ENCODE peak calls at places on chromosomes 11 and 22, in four cellular contexts. R is adrenal gland, V is sigmoid colon, Q is heart right ventricle. S is an unnamed sample.

GRCh38 chr22:25824828-25825474 is 83.0 kb downstream of the MYO18B start:
- DNase-seq in R (no peak), Q (no peak), V (no peak), S (no peak)

GRCh38 chr11:2072551-2073261 is 66.5 kb downstream of the IGF2 start:
- DNase-seq in R (no peak), V (no peak), Q (no peak), S (no peak)

GRCh38 chr22:23833911-23834317 is 4.9 kb downstream of the DERL3 start:
- DNase-seq in R (peak), V (peak), Q (peak), S (no peak)

GRCh38 chr11:117816151-117816741 is 8.3 kb downstream of the FXYD2 start:
- DNase-seq in V (no peak), Q (peak), R (peak), S (no peak)

GRCh38 chr11:12675951-12676711 is 1.9 kb downstream of the TEAD1 start:
- DNase-seq in V (peak), Q (no peak), R (no peak), S (peak)

GRCh38 chr11:81005595-81005994 is 1564.8 kb upstream of the TENM4 start:
- DNase-seq in Q (no peak), V (no peak), R (no peak), S (peak)

GRCh38 chr11:73218106-73218829 is at the start of gene P2RY2:
- DNase-seq in V (peak), Q (peak), R (peak), S (peak)

GRCh38 chr11:17703951-17704350 is 15.4 kb upstream of the MYOD1 start:
- DNase-seq in V (no peak), Q (no peak), R (no peak), S (no peak)

GRCh38 chr11:43892851-43893250 is 12.2 kb downstream of the ALKBH3 start:
- DNase-seq in V (no peak), Q (no peak), R (no peak), S (no peak)

GRCh38 chr11:112963368-112963955 is 2.2 kb downstream of the NCAM1 start:
- DNase-seq in R (no peak), Q (no peak), V (no peak), S (no peak)

GRCh38 chr11:111405551-111405950 is 26.5 kb upstream of the POU2AF1 start:
- DNase-seq in Q (no peak), R (no peak), V (no peak), S (no peak)

GRCh38 chr11:38160433-38160832 is 1562.4 kb upstream of the RAG2 start:
- DNase-seq in Q (no peak), V (no peak), R (no peak), S (no peak)

GRCh38 chr11:100188137-100188783 is 498.8 kb upstream of the ARHGAP42 start:
- DNase-seq in Q (no peak), R (no peak), V (no peak), S (no peak)

GRCh38 chr11:2415601-2416380 is 15.2 kb downstream of the TSSC4 start:
- DNase-seq in Q (peak), V (no peak), R (no peak), S (no peak)

GRCh38 chr11:35389897-35390462 is 29.4 kb downstream of the SLC1A2 start:
- DNase-seq in Q (no peak), V (no peak), R (no peak), S (no peak)

GRCh38 chr11:130478204-130478701 is 29.8 kb downstream of the ADAMTS15 start:
- DNase-seq in R (peak), Q (peak), V (peak), S (peak)

GRCh38 chr11:61071208-61071681 is 31.0 kb upstream of the CD5 start:
- DNase-seq in R (no peak), V (peak), Q (no peak), S (peak)

GRCh38 chr11:76768091-76769047 is 14.8 kb upstream of the TSKU start:
- DNase-seq in V (peak), R (no peak), Q (no peak), S (peak)

GRCh38 chr11:103735497-103736032 is 300.9 kb upstream of the DDI1 start:
- DNase-seq in V (no peak), Q (no peak), R (no peak), S (no peak)

GRCh38 chr22:29733362-29734322 is 13.8 kb downstream of the CABP7 start:
- DNase-seq in V (no peak), R (peak), Q (peak), S (peak)

GRCh38 chr11:135022430-135022829 is 610.4 kb upstream of the B3GAT1 start:
- DNase-seq in V (no peak), Q (no peak), R (no peak), S (no peak)

GRCh38 chr11:135023499-135023898 is 611.5 kb upstream of the B3GAT1 start:
- DNase-seq in V (no peak), R (no peak), Q (no peak), S (no peak)

GRCh38 chr11:135027461-135027860 is 615.4 kb upstream of the B3GAT1 start:
- DNase-seq in V (no peak), R (peak), Q (no peak), S (peak)
- H3K27ac ChIP-seq in V (no peak), R (no peak), Q (no peak), S (no peak)

GRCh38 chr22:31947296-31947695 is 3.0 kb downstream of the YWHAH start:
- DNase-seq in V (no peak), Q (no peak), R (no peak), S (peak)
- H3K4me3 ChIP-seq in V (no peak), Q (peak), R (no peak), S (no peak)

GRCh38 chr11:70243912-70244652 is 26.4 kb upstream of the PPFIA1 start:
- DNase-seq in Q (no peak), R (no peak), V (no peak), S (no peak)
- H3K27ac ChIP-seq in Q (no peak), R (no peak), V (no peak), S (no peak)

GRCh38 chr11:65606876-65607613 is 7.0 kb downstream of the MAP3K11 start:
- DNase-seq in Q (peak), R (peak), V (peak), S (peak)
- H3K4me3 ChIP-seq in Q (peak), R (no peak), V (peak), S (no peak)

GRCh38 chr11:6995703-6996102 is 24.4 kb downstream of the ZNF214 start:
- DNase-seq in R (no peak), Q (no peak), V (no peak), S (no peak)

GRCh38 chr11:6988506-6988905 is 31.6 kb downstream of the ZNF214 start:
- DNase-seq in R (no peak), Q (no peak), V (no peak), S (no peak)

GRCh38 chr11:6991227-6991626 is 28.9 kb downstream of the ZNF214 start:
- DNase-seq in Q (no peak), R (no peak), V (no peak), S (no peak)

GRCh38 chr11:6992457-6993431 is 27.4 kb downstream of the ZNF214 start:
- DNase-seq in Q (no peak), R (no peak), V (no peak), S (no peak)

DNA sequence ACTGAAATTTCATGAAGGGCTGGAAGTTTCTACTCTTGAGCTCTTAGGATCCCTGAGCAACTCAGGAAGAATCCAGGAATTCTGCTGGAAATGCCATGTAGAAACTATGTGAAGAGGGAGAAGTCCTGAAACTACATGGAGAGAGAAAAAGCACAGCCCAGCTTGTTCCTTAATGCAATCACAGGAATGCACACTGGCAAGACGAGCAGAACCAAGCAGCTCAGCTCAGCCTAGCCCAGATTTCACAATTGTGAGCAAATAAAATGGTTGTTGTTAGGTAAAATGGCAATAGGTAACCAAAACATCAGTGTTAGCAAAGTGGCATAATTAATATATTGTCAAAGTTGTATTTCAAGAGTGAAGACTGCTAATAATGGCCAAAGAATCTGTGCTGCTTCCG is 28.1 kb downstream of the ZNF214 start:
- DNase-seq in V (no peak), Q (no peak), R (no peak), S (no peak)
- H3K27ac ChIP-seq in V (peak), Q (no peak), R (no peak), S (no peak)

GRCh38 chr22:20547029-20547428 is 39.6 kb downstream of the MED15 start:
- DNase-seq in Q (no peak), R (no peak), V (no peak), S (no peak)

GRCh38 chr22:20548806-20549205 is 41.4 kb downstream of the MED15 start:
- DNase-seq in V (peak), Q (no peak), R (no peak), S (no peak)

GRCh38 chr22:20550057-20550817 is 42.8 kb downstream of the MED15 start:
- DNase-seq in R (no peak), Q (no peak), V (peak), S (no peak)

GRCh38 chr22:20550851-20551744 is 43.7 kb downstream of the MED15 start:
- DNase-seq in Q (peak), R (peak), V (peak), S (no peak)

GRCh38 chr22:20549232-20549841 is 41.9 kb downstream of the MED15 start:
- DNase-seq in V (peak), R (no peak), Q (no peak), S (no peak)
- H3K4me3 ChIP-seq in V (no peak), R (no peak), Q (no peak), S (no peak)

GRCh38 chr22:50568626-50569025 is 5.9 kb upstream of the SYCE3 start:
- DNase-seq in R (no peak), V (no peak), Q (no peak), S (peak)
- H3K27ac ChIP-seq in R (no peak), V (no peak), Q (no peak), S (no peak)

DNA sequence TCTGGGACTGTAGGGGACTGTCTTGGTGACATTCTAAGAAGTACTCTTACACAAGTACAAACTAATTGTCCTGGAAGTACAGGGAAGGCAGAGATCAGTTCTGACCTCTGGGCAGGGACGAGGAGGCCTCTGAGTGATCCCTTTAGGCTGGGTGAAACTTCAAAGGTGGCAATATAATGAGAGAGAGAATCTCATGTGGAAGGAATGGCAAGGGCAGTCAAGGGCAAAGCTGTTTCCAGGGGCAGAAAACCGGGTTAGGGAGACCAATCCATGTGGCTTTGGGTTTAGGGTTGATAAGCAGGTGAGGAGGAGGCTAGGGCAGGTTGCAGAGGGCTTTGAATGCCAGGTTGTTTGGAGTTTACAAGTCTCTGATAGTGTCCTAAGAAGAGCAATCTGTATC is 21.3 kb upstream of the MYH9 start:
- DNase-seq in R (no peak), Q (no peak), V (no peak), S (peak)
- H3K4me3 ChIP-seq in R (no peak), Q (no peak), V (no peak), S (no peak)

GRCh38 chr22:46902998-46903916 is 140.8 kb downstream of the TBC1D22A start:
- DNase-seq in Q (no peak), V (no peak), R (no peak), S (no peak)
- H3K27ac ChIP-seq in Q (no peak), V (no peak), R (no peak), S (no peak)